ENCODE peak calls at places on chromosomes 12 and 14, in ten cellular contexts. C, Q, Y, F, X, G, M, I, O and K are unnamed samples.

GRCh38 chr12:100959481-100959880 is 164.9 kb downstream of the ANO4 start:
- DNase-seq in F (peak), O (no peak), I (peak), G (no peak), Y (no peak), C (peak), M (no peak), Q (no peak), X (peak), K (peak)

GRCh38 chr14:105346880-105347586 is 32.5 kb downstream of the PACS2 start:
- DNase-seq in G (no peak), Y (no peak), M (no peak), I (no peak), C (no peak), O (no peak), F (no peak), X (no peak), Q (no peak), K (no peak)

GRCh38 chr12:103800252-103800771 is 40.7 kb downstream of the NT5DC3 start:
- DNase-seq in I (no peak), Q (no peak), F (peak), Y (peak), X (peak), M (no peak), O (no peak), G (peak), C (peak), K (peak)

GRCh38 chr14:80212025-80212402 is 710 bp upstream of the DIO2 start:
- DNase-seq in C (peak), X (peak), I (no peak), Q (no peak), O (no peak), Y (no peak), F (peak), G (no peak), M (peak), K (peak)

GRCh38 chr12:931591-931990 is 17.9 kb downstream of the RAD52 start:
- DNase-seq in I (no peak), F (no peak), Q (no peak), C (no peak), Y (no peak), M (no peak), X (no peak), O (no peak), G (no peak), K (no peak)

GRCh38 chr12:116547955-116548471 is 11.2 kb upstream of the MAP1LC3B2 start:
- DNase-seq in X (no peak), Q (no peak), M (peak), I (no peak), C (peak), Y (no peak), F (no peak), G (no peak), O (no peak), K (peak)

GRCh38 chr12:107474639-107475539 is 210.7 kb upstream of the PWP1 start:
- DNase-seq in M (no peak), C (peak), I (no peak), O (peak), X (peak), Q (no peak), F (no peak), Y (no peak), G (no peak), K (peak)

GRCh38 chr12:116878567-116879508 is 2.4 kb downstream of the HRK start:
- DNase-seq in Q (no peak), Y (peak), C (peak), M (peak), X (peak), F (peak), O (peak), I (peak), G (no peak), K (no peak)

GRCh38 chr12:131948166-131948712 is 1.5 kb upstream of the EP400 start:
- DNase-seq in O (no peak), X (no peak), C (peak), I (no peak), Y (no peak), M (peak), F (no peak), Q (no peak), G (no peak), K (no peak)

GRCh38 chr14:60235440-60235839 is 13.6 kb upstream of the PPM1A start:
- DNase-seq in Q (no peak), Y (peak), O (no peak), C (no peak), X (no peak), G (no peak), F (peak), I (peak), M (no peak), K (no peak)

GRCh38 chr14:90281766-90282165 is 25.4 kb downstream of the PSMC1 start:
- DNase-seq in C (peak), I (no peak), F (peak), M (no peak), G (no peak), X (no peak), O (no peak), Q (no peak), Y (no peak), K (peak)

GRCh38 chr12:92466391-92467305 is 236.1 kb upstream of the PLEKHG7 start:
- DNase-seq in I (no peak), X (no peak), C (no peak), F (no peak), O (no peak), M (no peak), Q (no peak), Y (no peak), G (peak), K (peak)

GRCh38 chr14:30108975-30109700 is 181.5 kb upstream of the PRKD1 start:
- DNase-seq in G (no peak), C (peak), Q (no peak), I (no peak), O (no peak), M (no peak), F (no peak), Y (no peak), X (peak), K (peak)

GRCh38 chr12:116102019-116102418 is 175.5 kb downstream of the MED13L start:
- DNase-seq in Q (no peak), C (no peak), I (no peak), Y (no peak), X (no peak), G (no peak), F (no peak), O (no peak), M (no peak), K (no peak)

GRCh38 chr14:64705406-64706118 is 1.3 kb downstream of the PLEKHG3 start:
- DNase-seq in M (peak), Q (no peak), X (peak), O (no peak), G (no peak), C (peak), F (no peak), I (no peak), Y (no peak), K (no peak)

GRCh38 chr12:116066381-116067230 is 210.9 kb downstream of the MED13L start:
- DNase-seq in Q (peak), F (peak), G (no peak), C (peak), I (peak), X (no peak), M (no peak), Y (no peak), O (peak), K (no peak)

GRCh38 chr14:70934084-70934483 is 26.8 kb downstream of the PCNX1 start:
- DNase-seq in X (no peak), F (peak), Q (no peak), O (no peak), C (peak), G (no peak), M (no peak), I (no peak), Y (no peak), K (no peak)

GRCh38 chr14:69493791-69494190 is 9.3 kb downstream of the PLEKHD1 start:
- DNase-seq in G (no peak), M (no peak), C (no peak), F (no peak), Q (no peak), I (no peak), X (no peak), Y (no peak), O (no peak), K (no peak)

GRCh38 chr12:54033980-54034783 is 1.3 kb downstream of the HOXC5 start:
- DNase-seq in Y (peak), O (no peak), I (no peak), M (peak), F (no peak), Q (no peak), C (peak), G (no peak), X (no peak), K (no peak)

GRCh38 chr12:4849024-4849594 is 60.6 kb upstream of the KCNA1 start:
- DNase-seq in X (peak), O (peak), Y (peak), G (no peak), C (peak), I (peak), M (peak), Q (no peak), F (peak), K (peak)

GRCh38 chr14:53152627-53152908 is 555 bp downstream of the DDHD1 start:
- DNase-seq in C (peak), X (peak), F (no peak), G (no peak), Q (no peak), I (no peak), Y (peak), M (no peak), O (no peak), K (no peak)

GRCh38 chr14:77100961-77101360 is 2.9 kb downstream of the CIPC start:
- DNase-seq in I (no peak), X (no peak), O (no peak), F (no peak), G (no peak), Q (no peak), M (no peak), C (peak), Y (no peak), K (no peak)

GRCh38 chr14:24337144-24337823 is 2.4 kb upstream of the ADCY4 start:
- DNase-seq in F (no peak), O (no peak), C (no peak), G (no peak), M (no peak), X (no peak), Y (no peak), Q (no peak), I (no peak), K (no peak)

GRCh38 chr14:66645716-66646115 is 137.8 kb downstream of the GPHN start:
- DNase-seq in M (no peak), I (peak), F (no peak), O (no peak), Q (no peak), C (no peak), X (peak), Y (peak), G (no peak), K (peak)

GRCh38 chr12:1859643-1860042 is 39.3 kb downstream of the LRTM2 start:
- DNase-seq in O (no peak), G (no peak), C (peak), X (peak), M (peak), I (peak), F (no peak), Q (no peak), Y (no peak), K (no peak)

GRCh38 chr14:45467023-45467422 is 214.0 kb upstream of the MIS18BP1 start:
- DNase-seq in F (no peak), M (no peak), Q (no peak), X (no peak), Y (no peak), O (no peak), I (no peak), G (no peak), C (no peak), K (no peak)

GRCh38 chr12:83378186-83378727 is 691.6 kb downstream of the TMTC2 start:
- DNase-seq in F (no peak), Y (no peak), Q (no peak), G (no peak), M (peak), I (no peak), O (no peak), X (no peak), C (no peak), K (no peak)

GRCh38 chr12:124236651-124237050 is 58.2 kb upstream of the RFLNA start:
- DNase-seq in M (peak), Q (no peak), X (peak), I (no peak), F (peak), G (no peak), Y (no peak), C (peak), O (no peak), K (peak)

GRCh38 chr12:117046861-117047530 is 52.2 kb downstream of the TESC start:
- DNase-seq in F (no peak), X (no peak), M (no peak), O (no peak), Q (no peak), G (no peak), C (no peak), I (no peak), Y (no peak), K (no peak)

GRCh38 chr12:3795096-3795799 is 42.3 kb upstream of the CRACR2A start:
- DNase-seq in O (no peak), G (peak), F (no peak), C (no peak), I (no peak), Y (no peak), Q (no peak), M (no peak), X (no peak), K (no peak)

GRCh38 chr12:76636141-76636692 is 76.6 kb upstream of the OSBPL8 start:
- DNase-seq in Y (no peak), M (peak), O (no peak), I (peak), C (no peak), X (peak), G (no peak), F (peak), Q (no peak), K (peak)

GRCh38 chr14:102928412-102929348 is 6.2 kb downstream of the AMN start:
- DNase-seq in G (peak), Y (no peak), O (peak), M (peak), X (no peak), Q (peak), I (no peak), C (peak), F (no peak), K (peak)